ENCODE peak calls at places on chromosome 1, in seven cellular contexts. N is ovary, U is IMR-90, M is cardiac muscle cell, L is NB4, C is choroid plexus epithelial cell, P is foreskin fibroblast. Z is an unnamed sample.

GRCh38 chr1:228781161-228781771 is 46.0 kb downstream of the RHOU start:
- DNase-seq in N (no peak), U (peak; percentile 63), M (peak; percentile 89), L (peak; percentile 42), C (peak; percentile 89), P (peak; percentile 53), Z (peak; percentile 67)

GRCh38 chr1:225870883-225871282 is 11.3 kb downstream of the TMEM63A start:
- DNase-seq in N (no peak), U (no peak), M (no peak), L (no peak), C (no peak), P (no peak), Z (no peak)

GRCh38 chr1:233060595-233060994 is 110.2 kb downstream of the NTPCR start:
- DNase-seq in N (no peak), U (no peak), M (no peak), L (no peak), C (no peak), P (no peak), Z (no peak)

GRCh38 chr1:206082831-206083695 is 30.1 kb downstream of the RHEX start:
- DNase-seq in N (no peak), U (no peak), M (no peak), L (peak; percentile 87), C (no peak), P (no peak), Z (no peak)

GRCh38 chr1:58948671-58949070 is 164.8 kb upstream of the JUN start:
- DNase-seq in N (no peak), U (no peak), M (no peak), L (no peak), C (no peak), P (no peak), Z (no peak)

GRCh38 chr1:200211157-200211556 is 183.6 kb downstream of the NR5A2 start:
- DNase-seq in N (no peak), U (peak; percentile 95), M (no peak), L (no peak), C (peak; percentile 23), P (peak; percentile 80), Z (no peak)

GRCh38 chr1:98794196-98794886 is 132.8 kb downstream of the SNX7 start:
- DNase-seq in N (no peak), U (peak; percentile 72), M (peak; percentile 80), L (peak; percentile 70), C (peak; percentile 85), P (peak; percentile 81), Z (peak; percentile 80)

GRCh38 chr1:15337656-15338402 is 71.9 kb upstream of the EFHD2 start:
- DNase-seq in N (no peak), U (peak; percentile 85), M (peak; percentile 70), L (peak; percentile 41), C (peak; percentile 62), P (peak; percentile 85), Z (peak; percentile 62)

GRCh38 chr1:221335161-221336101 is 406.5 kb downstream of the DUSP10 start:
- DNase-seq in N (no peak), U (peak; percentile 69), M (peak; percentile 78), L (peak; percentile 29), C (peak; percentile 44), P (peak; percentile 90), Z (peak; percentile 91)

GRCh38 chr1:3556336-3556735 is 55.0 kb downstream of the MEGF6 start:
- DNase-seq in N (no peak), U (no peak), M (no peak), L (no peak), C (no peak), P (no peak), Z (no peak)

GRCh38 chr1:227170361-227171166 is 147.7 kb downstream of the CDC42BPA start:
- DNase-seq in N (no peak), U (peak; percentile 19), M (peak; percentile 10), L (no peak), C (peak; percentile 10), P (peak; percentile 53), Z (peak; percentile 2)

GRCh38 chr1:161092621-161093028 is 3.3 kb upstream of the NECTIN4 start:
- DNase-seq in N (no peak), U (peak; percentile 43), M (no peak), L (peak; percentile 49), C (no peak), P (peak; percentile 48), Z (peak; percentile 57)

GRCh38 chr1:20481158-20481617 is 4.8 kb downstream of the CAMK2N1 start:
- DNase-seq in N (no peak), U (peak; percentile 31), M (no peak), L (no peak), C (no peak), P (peak; percentile 49), Z (no peak)

GRCh38 chr1:68016364-68016763 is 34.1 kb downstream of the DIRAS3 start:
- DNase-seq in N (no peak), U (peak; percentile 34), M (peak; percentile 17), L (no peak), C (no peak), P (peak; percentile 44), Z (peak; percentile 3)

GRCh38 chr1:181080543-181080942 is 8.0 kb upstream of the IER5 start:
- DNase-seq in N (no peak), U (no peak), M (no peak), L (no peak), C (no peak), P (no peak), Z (no peak)

GRCh38 chr1:153919879-153920852 is 2.6 kb downstream of the GATAD2B start:
- DNase-seq in N (no peak), U (peak; percentile 42), M (peak; percentile 32), L (peak; percentile 75), C (peak; percentile 51), P (peak; percentile 69), Z (peak; percentile 44)

GRCh38 chr1:13469343-13469742 is 44.5 kb downstream of the LRRC38 start:
- DNase-seq in N (no peak), U (no peak), M (peak; percentile 17), L (peak; percentile 19), C (peak; percentile 1), P (no peak), Z (peak; percentile 20)

GRCh38 chr1:85267313-85267712 is 7.9 kb upstream of the C1orf52 start:
- DNase-seq in N (no peak), U (no peak), M (no peak), L (no peak), C (no peak), P (no peak), Z (no peak)

GRCh38 chr1:68454534-68454933 is 4.8 kb upstream of the RPE65 start:
- DNase-seq in N (no peak), U (no peak), M (no peak), L (no peak), C (no peak), P (no peak), Z (no peak)

GRCh38 chr1:168112673-168113305 is 23.9 kb downstream of the GPR161 start:
- DNase-seq in N (no peak), U (peak; percentile 81), M (peak; percentile 90), L (peak; percentile 29), C (peak; percentile 83), P (peak; percentile 61), Z (peak; percentile 87)

GRCh38 chr1:172977296-172978027 is 73.3 kb downstream of the TNFSF18 start:
- DNase-seq in N (no peak), U (no peak), M (no peak), L (no peak), C (no peak), P (peak; percentile 72), Z (peak; percentile 74)

GRCh38 chr1:52603301-52603675 is 1.1 kb downstream of the GPX7 start:
- DNase-seq in N (peak; percentile 26), U (no peak), M (peak; percentile 31), L (no peak), C (no peak), P (peak; percentile 26), Z (peak; percentile 10)

GRCh38 chr1:220430586-220430985 is 97.3 kb upstream of the MARK1 start:
- DNase-seq in N (no peak), U (no peak), M (no peak), L (no peak), C (no peak), P (no peak), Z (no peak)

GRCh38 chr1:26142165-26142564 is 16.7 kb upstream of the FAM110D start:
- DNase-seq in N (no peak), U (no peak), M (no peak), L (no peak), C (no peak), P (no peak), Z (no peak)

GRCh38 chr1:202852163-202852904 is 36.6 kb downstream of the RABIF start:
- DNase-seq in N (no peak), U (peak; percentile 69), M (peak; percentile 80), L (peak; percentile 80), C (peak; percentile 84), P (peak; percentile 68), Z (peak; percentile 80)
- TF ChIP-seq CTCF in N (no peak), U (peak; percentile 69), M (peak; percentile 72), L (peak; percentile 71), C (peak; percentile 85), P (peak; percentile 54), Z (peak; percentile 64)

DNA sequence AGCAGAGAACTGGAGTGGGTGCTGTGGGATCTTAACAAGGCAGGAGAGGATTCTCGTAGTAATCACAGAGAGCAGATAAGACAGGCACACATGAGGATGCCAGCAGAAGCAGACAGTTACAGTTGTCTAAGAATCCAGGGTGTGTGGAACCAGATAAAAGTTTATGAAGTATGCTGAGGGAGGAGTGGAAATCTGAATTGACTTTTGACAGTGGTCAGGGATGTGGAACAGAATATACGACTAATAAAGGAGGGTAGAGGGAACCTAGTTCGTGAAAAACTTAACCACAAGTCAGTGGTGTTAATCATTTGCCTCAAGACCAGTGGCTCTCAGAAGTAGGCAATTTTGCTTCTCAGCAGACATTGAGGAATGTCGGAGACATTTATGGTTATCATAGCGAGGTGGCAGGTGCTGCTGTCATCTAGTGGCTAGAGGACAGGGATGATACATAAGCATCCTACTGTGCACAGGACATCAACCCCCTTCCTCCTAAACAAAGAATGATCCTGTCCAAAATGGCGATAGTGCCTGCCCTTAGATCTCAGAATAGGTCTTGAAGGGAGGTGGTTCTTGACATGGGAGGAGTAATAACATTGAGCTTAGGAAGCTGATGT is 3.0 kb downstream of the LRRC8D start:
- DNase-seq in N (no peak), U (no peak), M (peak; percentile 52), L (peak; percentile 56), C (peak; percentile 46), P (no peak), Z (no peak)
- H3K4me3 ChIP-seq in N (no peak overlapping the region), U (no peak overlapping the region), M (no peak overlapping the region), L (peak overlapping the region; percentile 95), C (no peak overlapping the region), P (no peak overlapping the region), Z (no peak overlapping the region)

GRCh38 chr1:155688318-155689121 is at the start of the genes DAP3 and YY1AP1:
- DNase-seq in N (peak; percentile 92), U (peak; percentile 85), M (peak; percentile 94), L (peak; percentile 93), C (peak; percentile 91), P (peak; percentile 97), Z (peak; percentile 92)
- TF ChIP-seq CTCF in N (no peak), U (no peak), M (no peak), L (no peak), C (no peak), P (no peak), Z (no peak)

GRCh38 chr1:10693497-10694273 is 102.8 kb downstream of the CASZ1 start:
- DNase-seq in N (no peak), U (no peak), M (no peak), L (peak; percentile 74), C (peak; percentile 9), P (peak; percentile 49), Z (peak; percentile 10)

GRCh38 chr1:10691740-10692125 is 104.7 kb downstream of the CASZ1 start:
- DNase-seq in N (no peak), U (no peak), M (no peak), L (no peak), C (no peak), P (no peak), Z (no peak)

GRCh38 chr1:10692401-10693021 is 103.9 kb downstream of the CASZ1 start:
- DNase-seq in N (no peak), U (no peak), M (no peak), L (peak; percentile 66), C (no peak), P (no peak), Z (no peak)

GRCh38 chr1:10694274-10694632 is 102.2 kb downstream of the CASZ1 start:
- DNase-seq in N (no peak), U (no peak), M (peak; percentile 26), L (peak; percentile 75), C (peak; percentile 2), P (peak; percentile 38), Z (peak; percentile 14)

GRCh38 chr1:10693152-10693496 is 103.3 kb downstream of the CASZ1 start:
- DNase-seq in N (no peak), U (no peak), M (no peak), L (no peak), C (no peak), P (no peak), Z (no peak)
- H3K4me3 ChIP-seq in N (peak overlapping the region; percentile 63), U (no peak overlapping the region), M (peak overlapping the region; percentile 73), L (peak overlapping the region; percentile 68), C (no peak overlapping the region), P (no peak overlapping the region), Z (no peak overlapping the region)

Z was measured in cardiac fibroblast.